ENCODE peak calls at places on chromosomes 11 and 22, in seven cellular contexts. E is Peyer's patch, B is BJ, C is A673, Q is breast epithelium, F is AG09309, T is PC-9. I is an unnamed sample.

GRCh38 chr22:41991111-41991510 is 7.5 kb upstream of the WBP2NL start:
- DNase-seq in Q (peak), T (no peak), F (no peak), C (no peak), B (no peak), E (no peak), I (no peak)

GRCh38 chr22:35743466-35743865 is 25.8 kb downstream of the APOL5 start:
- DNase-seq in C (no peak), Q (no peak), E (no peak), F (no peak), T (no peak), B (no peak), I (peak)

GRCh38 chr11:93694586-93694985 is 33.1 kb downstream of the CEP295 start:
- DNase-seq in E (no peak), C (no peak), B (no peak), Q (no peak), F (no peak), T (no peak), I (no peak)

GRCh38 chr11:91459840-91460239 is 764.8 kb upstream of the FAT3 start:
- DNase-seq in E (no peak), T (no peak), Q (no peak), F (no peak), C (no peak), B (no peak), I (no peak)

GRCh38 chr22:41732096-41732772 is 32.9 kb downstream of the MEI1 start:
- DNase-seq in E (no peak), T (no peak), B (no peak), Q (no peak), F (no peak), C (no peak), I (no peak)

GRCh38 chr11:79678780-79679468 is 238.1 kb upstream of the TENM4 start:
- DNase-seq in T (no peak), Q (no peak), B (no peak), E (no peak), C (no peak), F (no peak), I (no peak)

GRCh38 chr11:115284766-115285165 is 219.4 kb downstream of the CADM1 start:
- DNase-seq in F (no peak), C (no peak), Q (no peak), B (no peak), E (no peak), T (no peak), I (no peak)

GRCh38 chr11:72333657-72334056 is 89.7 kb upstream of the PHOX2A start:
- DNase-seq in C (no peak), F (no peak), B (no peak), T (no peak), E (no peak), Q (no peak), I (no peak)

GRCh38 chr11:111515591-111515990 is 1.0 kb downstream of the HOATZ start:
- DNase-seq in Q (no peak), B (no peak), T (no peak), C (peak), F (no peak), E (no peak), I (no peak)

GRCh38 chr11:134599180-134599810 is 187.3 kb upstream of the B3GAT1 start:
- DNase-seq in Q (no peak), E (no peak), C (no peak), B (no peak), F (no peak), T (no peak), I (no peak)

GRCh38 chr11:134763030-134763388 is 351.0 kb upstream of the B3GAT1 start:
- DNase-seq in E (no peak), Q (no peak), B (no peak), F (no peak), C (no peak), T (no peak), I (no peak)

GRCh38 chr11:45379162-45379863 is 93.2 kb upstream of the SYT13 start:
- DNase-seq in B (no peak), T (no peak), Q (no peak), E (no peak), C (peak), F (no peak), I (no peak)

GRCh38 chr22:26066534-26066933 is 102.7 kb upstream of the SEZ6L start:
- DNase-seq in B (no peak), T (no peak), E (no peak), F (no peak), Q (no peak), C (peak), I (no peak)

GRCh38 chr11:82791779-82792178 is 58.1 kb upstream of the FAM181B start:
- DNase-seq in T (peak), C (no peak), B (no peak), Q (no peak), F (no peak), E (no peak), I (no peak)

GRCh38 chr11:118015385-118015841 is 29.2 kb downstream of the IL10RA start:
- DNase-seq in B (no peak), C (no peak), E (no peak), Q (no peak), F (no peak), T (no peak), I (no peak)

GRCh38 chr22:42919199-42919598 is 62.1 kb upstream of the ARFGAP3 start:
- DNase-seq in Q (no peak), T (peak), B (no peak), F (no peak), C (peak), E (no peak), I (no peak)

GRCh38 chr11:35214792-35215193 is 75.8 kb downstream of the CD44 start:
- DNase-seq in B (peak), F (peak), E (no peak), T (peak), C (peak), Q (no peak), I (peak)

GRCh38 chr22:44033689-44034088 is 9.6 kb downstream of the PARVB start:
- DNase-seq in T (no peak), C (no peak), F (no peak), E (no peak), B (no peak), Q (no peak), I (peak)

GRCh38 chr11:115251126-115251525 is 253.1 kb downstream of the CADM1 start:
- DNase-seq in E (no peak), Q (no peak), C (no peak), T (no peak), B (no peak), F (no peak), I (no peak)

GRCh38 chr22:19970479-19971275 is 29.1 kb upstream of the TXNRD2 start:
- DNase-seq in C (peak), B (no peak), F (peak), T (no peak), E (peak), Q (peak), I (peak)

GRCh38 chr22:44665115-44665514 is 36.9 kb upstream of the PRR5 start:
- DNase-seq in F (no peak), B (no peak), E (no peak), T (no peak), Q (no peak), C (no peak), I (no peak)

GRCh38 chr11:120054016-120054752 is 83.7 kb downstream of the TRIM29 start:
- DNase-seq in F (no peak), C (no peak), T (no peak), B (no peak), E (no peak), Q (no peak), I (no peak)

GRCh38 chr11:8597182-8597581 is 3.2 kb upstream of the STK33 start:
- DNase-seq in E (no peak), Q (no peak), C (no peak), B (no peak), F (peak), T (peak), I (peak)

GRCh38 chr11:9525116-9525515 is 48.4 kb upstream of the WEE1 start:
- DNase-seq in B (no peak), E (no peak), F (no peak), C (no peak), Q (no peak), T (no peak), I (no peak)

GRCh38 chr11:68956142-68956541 is 24.6 kb downstream of the MRGPRD start:
- DNase-seq in Q (no peak), C (peak), F (no peak), B (no peak), T (no peak), E (no peak), I (no peak)

GRCh38 chr22:43996170-43996980 is 27.7 kb upstream of the PARVB start:
- DNase-seq in F (no peak), E (peak), Q (no peak), B (no peak), C (no peak), T (peak), I (no peak)

GRCh38 chr11:82872377-82873150 is 27.7 kb downstream of the PRCP start:
- DNase-seq in C (no peak), E (no peak), B (no peak), T (peak), Q (no peak), F (no peak), I (no peak)

GRCh38 chr11:94459576-94459975 is 34.1 kb downstream of the MRE11 start:
- DNase-seq in E (no peak), B (no peak), Q (no peak), C (no peak), F (no peak), T (no peak), I (no peak)

GRCh38 chr11:44989831-44990566 is 39.3 kb upstream of the TP53I11 start:
- DNase-seq in T (no peak), E (no peak), Q (no peak), F (no peak), C (peak), B (no peak), I (no peak)

GRCh38 chr11:41499429-41499828 is 40.0 kb upstream of the LRRC4C start:
- DNase-seq in T (no peak), B (no peak), C (peak), Q (no peak), F (no peak), E (no peak), I (no peak)

GRCh38 chr22:24883426-24883825 is 63.1 kb downstream of the LHFPL7 start:
- DNase-seq in B (no peak), E (no peak), T (no peak), C (no peak), F (no peak), Q (no peak), I (no peak)

GRCh38 chr11:107017433-107018227 is 646 bp downstream of the GUCY1A2 start:
- DNase-seq in F (no peak), Q (no peak), C (peak), E (peak), B (no peak), T (no peak), I (peak)

GRCh38 chr22:22933807-22934542 is 46.4 kb downstream of the IGLL5 start:
- DNase-seq in T (no peak), B (no peak), E (no peak), F (no peak), C (no peak), Q (no peak), I (no peak)
- H3K4me3 ChIP-seq in T (no peak), B (no peak), E (no peak), F (no peak), C (no peak), Q (no peak), I (no peak)

GRCh38 chr22:46525681-46526483 is 11.5 kb downstream of the CELSR1 start:
- DNase-seq in Q (no peak), C (no peak), E (no peak), T (peak), B (no peak), F (no peak), I (no peak)

GRCh38 chr22:46528121-46528610 is 9.3 kb downstream of the CELSR1 start:
- DNase-seq in B (no peak), Q (no peak), T (peak), E (no peak), C (peak), F (peak), I (no peak)

GRCh38 chr22:46524203-46524740 is 13.1 kb downstream of the CELSR1 start:
- DNase-seq in C (no peak), E (no peak), T (no peak), Q (no peak), B (no peak), F (no peak), I (no peak)

GRCh38 chr22:46522743-46523300 is 14.6 kb downstream of the CELSR1 start:
- DNase-seq in E (no peak), T (no peak), C (no peak), F (no peak), Q (no peak), B (no peak), I (no peak)

DNA sequence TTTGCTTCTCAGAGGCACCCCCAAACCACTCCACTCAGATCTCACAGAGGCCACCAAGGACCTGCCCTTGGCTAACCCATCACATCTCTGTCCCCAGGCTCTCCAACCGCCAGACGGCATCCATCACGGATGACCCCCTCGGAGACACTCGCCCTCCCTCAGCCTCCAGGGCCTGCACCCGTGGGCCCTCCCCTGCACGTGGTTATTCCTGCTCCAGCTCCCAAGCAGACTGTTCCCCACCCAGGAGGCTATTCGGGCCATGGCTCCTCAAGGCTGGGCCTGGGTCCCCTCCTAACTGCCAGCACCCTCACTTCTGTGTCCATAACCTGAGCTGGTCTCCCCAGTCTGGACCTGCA is 11.0 kb downstream of the CELSR1 start:
- DNase-seq in Q (no peak), T (no peak), C (no peak), F (no peak), E (no peak), B (no peak), I (no peak)
- H3K4me3 ChIP-seq in Q (no peak), T (no peak), C (no peak), F (no peak), E (no peak), B (no peak), I (no peak)

GRCh38 chr22:38461057-38461413 is 6.0 kb upstream of the KCNJ4 start:
- DNase-seq in F (no peak), Q (no peak), E (no peak), C (peak), T (no peak), B (no peak), I (no peak)
- H3K4me3 ChIP-seq in F (no peak), Q (peak), E (no peak), C (peak), T (peak), B (no peak), I (no peak)

GRCh38 chr11:61110255-61111059 is 8.2 kb downstream of the CD5 start:
- DNase-seq in E (no peak), Q (no peak), C (no peak), F (no peak), B (no peak), T (no peak), I (no peak)

GRCh38 chr11:61111060-61111435 is 8.8 kb downstream of the CD5 start:
- DNase-seq in C (no peak), F (no peak), Q (no peak), E (no peak), B (no peak), T (no peak), I (no peak)

GRCh38 chr11:61113209-61113608 is 10.9 kb downstream of the CD5 start:
- DNase-seq in F (no peak), C (no peak), Q (no peak), E (no peak), T (no peak), B (no peak), I (no peak)

GRCh38 chr11:61109671-61110070 is 7.4 kb downstream of the CD5 start:
- DNase-seq in Q (no peak), T (no peak), B (no peak), E (no peak), F (no peak), C (no peak), I (no peak)

GRCh38 chr11:61111786-61112517 is 9.7 kb downstream of the CD5 start:
- DNase-seq in C (no peak), F (no peak), T (peak), Q (no peak), B (no peak), E (no peak), I (no peak)
- H3K4me3 ChIP-seq in C (no peak), F (no peak), T (no peak), Q (no peak), B (no peak), E (no peak), I (no peak)

GRCh38 chr11:12086271-12087074 is 23.9 kb upstream of the MICAL2 start:
- DNase-seq in Q (no peak), E (no peak), C (peak), F (peak), B (peak), T (peak), I (peak)

GRCh38 chr11:12087075-12087775 is 23.2 kb upstream of the MICAL2 start:
- DNase-seq in T (peak), E (peak), B (no peak), C (no peak), Q (no peak), F (peak), I (peak)

GRCh38 chr11:12083380-12083779 is 27.0 kb upstream of the MICAL2 start:
- DNase-seq in B (no peak), T (no peak), Q (no peak), C (no peak), E (no peak), F (no peak), I (no peak)

GRCh38 chr11:12084191-12084717 is 26.1 kb upstream of the MICAL2 start:
- DNase-seq in Q (no peak), T (no peak), B (no peak), C (no peak), F (no peak), E (no peak), I (no peak)

GRCh38 chr11:12085371-12086251 is 24.8 kb upstream of the MICAL2 start:
- DNase-seq in F (no peak), B (no peak), C (no peak), T (peak), Q (no peak), E (peak), I (peak)
- H3K4me3 ChIP-seq in F (no peak), B (no peak), C (no peak), T (peak), Q (no peak), E (no peak), I (no peak)

DNA sequence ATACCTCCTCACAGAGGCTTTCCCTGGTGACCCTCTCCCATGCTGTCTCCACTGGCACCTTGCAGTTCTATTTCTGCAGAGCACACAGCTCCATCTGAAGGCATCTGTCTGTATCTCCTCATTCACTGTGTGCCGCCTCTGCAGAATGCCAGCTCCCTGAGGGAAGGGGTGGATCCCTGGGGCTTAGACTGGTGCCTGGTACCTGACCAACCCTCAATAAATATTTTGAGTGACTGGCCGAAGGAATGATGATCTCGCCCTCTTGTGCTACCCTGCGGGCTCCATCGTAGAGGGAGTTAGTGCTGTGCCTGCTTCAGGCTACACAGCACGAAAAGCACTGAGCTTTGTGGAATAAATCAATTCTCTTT is 1.6 kb downstream of the CBX7 start:
- DNase-seq in F (no peak), B (no peak), C (no peak), T (no peak), E (no peak), Q (no peak), I (no peak)
- H3K4me3 ChIP-seq in F (no peak), B (no peak), C (no peak), T (no peak), E (no peak), Q (peak), I (no peak)

DNA sequence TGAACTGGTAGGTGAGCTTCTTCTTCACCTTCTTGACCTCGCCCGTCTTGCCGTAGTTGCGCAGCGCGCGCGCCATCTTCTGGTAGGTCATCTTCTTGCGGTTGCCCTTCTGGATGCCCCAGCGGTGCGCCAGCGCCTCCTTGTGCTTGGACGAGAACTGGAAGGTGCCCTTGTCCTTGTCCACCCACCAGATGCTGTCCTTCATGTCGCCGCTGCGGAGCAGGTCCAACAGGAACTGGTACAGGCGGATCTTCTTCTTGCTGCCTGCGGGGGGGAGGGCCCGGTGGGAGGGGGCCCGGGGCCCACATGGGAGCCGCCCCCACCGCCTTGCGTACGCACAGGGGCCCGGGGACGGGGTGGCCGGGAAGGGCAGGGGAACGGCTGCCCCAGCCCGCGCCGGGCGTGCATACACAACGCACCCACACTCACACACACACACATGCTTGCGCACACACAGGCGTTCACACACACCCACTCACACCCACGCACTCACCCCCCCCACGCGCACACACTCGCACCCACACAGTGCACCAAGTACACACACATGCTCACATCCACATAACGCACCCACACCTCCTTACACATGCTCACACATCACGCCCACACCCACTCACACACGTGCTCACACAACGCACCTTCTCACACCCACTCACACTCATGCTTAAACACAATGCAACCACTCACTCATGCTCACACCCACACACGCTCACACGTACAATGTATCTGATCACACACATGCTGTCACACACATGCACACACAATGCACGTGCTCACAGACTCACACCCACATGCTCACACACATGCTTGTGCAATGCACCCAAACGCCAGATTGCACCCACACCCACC is 3.0 kb upstream of the MYBPC3 start:
- DNase-seq in F (peak), E (peak), Q (peak), B (peak), T (peak), C (peak), I (peak)
- H3K4me3 ChIP-seq in F (peak), E (peak), Q (peak), B (peak), T (peak), C (peak), I (peak)

DNA sequence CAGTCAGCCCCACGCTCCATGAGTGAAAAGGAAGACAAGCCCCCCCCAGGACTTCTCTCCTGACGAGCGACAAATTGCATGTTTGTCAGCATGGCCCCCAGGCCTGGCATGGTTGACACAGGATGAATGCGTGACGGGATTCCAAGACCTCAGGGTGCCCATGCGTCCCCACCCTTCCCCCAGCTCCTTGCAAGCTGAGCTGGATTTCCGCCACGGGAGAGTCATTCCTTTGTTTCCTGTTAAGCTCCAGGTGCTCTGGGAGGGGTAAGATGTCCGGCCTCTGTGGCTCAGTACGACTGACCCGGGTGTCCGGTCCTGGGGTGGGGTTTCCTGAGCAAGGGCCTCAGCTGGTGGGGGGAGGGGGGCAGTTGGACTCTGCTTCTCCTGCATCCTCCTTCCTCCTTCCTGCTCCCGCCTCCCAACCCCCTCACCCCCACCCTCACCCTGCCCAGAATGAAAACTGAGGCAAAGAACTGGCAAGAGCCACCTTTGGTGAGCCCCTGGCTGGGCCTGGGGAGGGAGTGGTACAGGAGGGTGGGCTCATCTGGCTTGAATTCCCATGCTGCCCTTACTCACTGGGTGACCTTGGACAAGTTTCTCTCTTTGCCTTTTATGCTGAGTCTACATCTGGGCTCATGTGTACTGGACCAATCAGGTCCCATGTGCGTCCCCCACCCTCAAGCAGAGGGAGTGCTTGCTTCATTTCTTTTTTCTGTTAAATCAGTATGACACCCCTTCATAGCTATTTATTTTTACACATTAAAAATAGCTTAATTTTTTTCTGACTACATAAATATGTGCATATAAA is 2.5 kb downstream of the CDC42EP2 start:
- DNase-seq in Q (peak), B (no peak), C (peak), F (peak), E (peak), T (peak), I (peak)
- H3K4me3 ChIP-seq in Q (peak), B (peak), C (no peak), F (peak), E (peak), T (peak), I (peak)